ENCODE peak calls at places on chromosome 22, in seven cellular contexts. K is mesenchymal stem cell, V is IMR-90, T is neuronal stem cell, F is H1, W is mesendoderm, H is H9. Q is an unnamed sample.

GRCh38 chr22:42160830-42161696 is 30.5 kb upstream of the CYP2D6 start:
- DNase-seq in V (no peak), F (no peak), W (peak), H (no peak), T (no peak), K (no peak), Q (no peak)

GRCh38 chr22:45318558-45319318 is 9.0 kb downstream of the FAM118A start:
- DNase-seq in H (no peak), T (no peak), K (peak), W (peak), F (no peak), V (peak), Q (no peak)

GRCh38 chr22:42927966-42928365 is 70.9 kb upstream of the ARFGAP3 start:
- DNase-seq in T (no peak), W (no peak), V (no peak), H (no peak), K (no peak), F (no peak), Q (peak)

GRCh38 chr22:46370584-46371373 is 35.3 kb downstream of the TRMU start:
- DNase-seq in T (no peak), H (no peak), F (no peak), V (no peak), K (no peak), W (peak), Q (no peak)

GRCh38 chr22:50739279-50739691 is 1.3 kb downstream of the ACR start:
- DNase-seq in T (no peak), W (no peak), H (peak), F (no peak), V (no peak), K (no peak), Q (no peak)

GRCh38 chr22:46730568-46731245 is 7.3 kb downstream of the CERK start:
- DNase-seq in W (no peak), V (no peak), H (no peak), F (no peak), K (peak), T (no peak), Q (no peak)

GRCh38 chr22:27560781-27561180 is 240.8 kb downstream of the MN1 start:
- DNase-seq in H (no peak), V (no peak), K (no peak), T (no peak), F (no peak), W (no peak), Q (no peak)

GRCh38 chr22:46442217-46442853 is 95.1 kb downstream of the CELSR1 start:
- DNase-seq in W (no peak), V (no peak), T (no peak), K (no peak), H (no peak), F (no peak), Q (no peak)

GRCh38 chr22:49996532-49997220 is 15.9 kb downstream of the IL17REL start:
- DNase-seq in W (no peak), K (no peak), H (no peak), V (no peak), F (no peak), T (no peak), Q (no peak)

GRCh38 chr22:33240901-33241300 is 182.7 kb upstream of the SYN3 start:
- DNase-seq in K (no peak), H (no peak), W (no peak), F (no peak), T (no peak), V (no peak), Q (no peak)

GRCh38 chr22:43498856-43499253 is 87.0 kb downstream of the MPPED1 start:
- DNase-seq in V (no peak), T (no peak), K (no peak), F (no peak), W (no peak), H (no peak), Q (no peak)

GRCh38 chr22:23764931-23765881 is 2.4 kb downstream of the C22orf15 start:
- DNase-seq in W (peak), F (no peak), H (no peak), K (no peak), V (no peak), T (no peak), Q (no peak)

GRCh38 chr22:20758688-20759087 is 15.2 kb upstream of the SERPIND1 start:
- DNase-seq in F (no peak), T (no peak), W (peak), V (no peak), K (no peak), H (peak), Q (no peak)

GRCh38 chr22:20507253-20508066 is at the start of gene MED15:
- DNase-seq in F (peak), T (peak), H (peak), W (peak), V (peak), K (peak), Q (peak)

GRCh38 chr22:20031732-20032406 is 11.0 kb downstream of the TANGO2 start:
- DNase-seq in F (no peak), W (no peak), K (no peak), H (peak), V (no peak), T (no peak), Q (no peak)

GRCh38 chr22:45212306-45212709 is 28.4 kb downstream of the KIAA0930 start:
- DNase-seq in H (no peak), F (no peak), K (peak), T (no peak), W (peak), V (peak), Q (peak)

GRCh38 chr22:18997925-18998315 is 61.8 kb upstream of the PRODH start:
- DNase-seq in F (no peak), H (no peak), W (peak), K (no peak), T (no peak), V (no peak), Q (no peak)

GRCh38 chr22:30309981-30310672 is 16.6 kb downstream of the TBC1D10A start:
- DNase-seq in H (no peak), W (no peak), F (no peak), T (no peak), V (peak), K (peak), Q (peak)

GRCh38 chr22:50271011-50271394 is 823 bp upstream of the MAPK11 start:
- DNase-seq in F (no peak), V (no peak), W (no peak), K (no peak), T (peak), H (no peak), Q (no peak)

GRCh38 chr22:25361899-25362214 is 142.4 kb downstream of the CRYBB2 start:
- DNase-seq in T (no peak), K (no peak), V (no peak), F (no peak), H (no peak), W (no peak), Q (no peak)

GRCh38 chr22:47061226-47061625 is 298.8 kb downstream of the TBC1D22A start:
- DNase-seq in V (no peak), K (no peak), T (no peak), F (no peak), W (no peak), H (peak), Q (no peak)

GRCh38 chr22:24694971-24695928 is 79.3 kb downstream of the PIWIL3 start:
- DNase-seq in F (no peak), W (no peak), K (no peak), V (no peak), T (no peak), H (no peak), Q (no peak)

GRCh38 chr22:23501244-23501643 is 78.8 kb downstream of the IGLL1 start:
- DNase-seq in W (no peak), T (no peak), V (no peak), F (no peak), K (no peak), H (no peak), Q (no peak)

GRCh38 chr22:27654536-27655445 is 146.8 kb downstream of the MN1 start:
- DNase-seq in T (no peak), V (peak), F (no peak), K (no peak), W (peak), H (peak), Q (no peak)

GRCh38 chr22:20807315-20807752 is 33.4 kb downstream of the SERPIND1 start:
- DNase-seq in V (peak), F (no peak), T (no peak), K (peak), W (peak), H (no peak), Q (peak)

GRCh38 chr22:32842486-32842885 is 41.0 kb downstream of the TIMP3 start:
- DNase-seq in V (peak), W (no peak), K (peak), F (no peak), T (no peak), H (no peak), Q (no peak)

GRCh38 chr22:46902998-46903916 is 140.8 kb downstream of the TBC1D22A start:
- DNase-seq in H (peak), V (no peak), W (peak), F (no peak), T (no peak), K (no peak), Q (no peak)

GRCh38 chr22:50460942-50461341 is 13.9 kb downstream of the SBF1 start:
- DNase-seq in H (no peak), K (no peak), W (no peak), F (no peak), V (no peak), T (no peak), Q (peak)

GRCh38 chr22:23622634-23623033 is 9.5 kb downstream of the DRICH1 start:
- DNase-seq in H (no peak), K (no peak), V (peak), F (no peak), T (no peak), W (peak), Q (peak)

GRCh38 chr22:44326549-44326881 is 13.8 kb upstream of the SHISAL1 start:
- DNase-seq in T (no peak), V (no peak), K (no peak), W (no peak), F (no peak), H (no peak), Q (no peak)

GRCh38 chr22:48719978-48720661 is 1107.6 kb downstream of the BRD1 start:
- DNase-seq in V (no peak), W (peak), H (peak), T (no peak), K (no peak), F (no peak), Q (no peak)

GRCh38 chr22:32810241-32811133 is 9.0 kb downstream of the TIMP3 start:
- DNase-seq in V (peak), K (no peak), F (no peak), W (peak), H (peak), T (no peak), Q (peak)

GRCh38 chr22:23556026-23556620 is 24.0 kb downstream of the IGLL1 start:
- DNase-seq in H (peak), F (no peak), K (no peak), V (no peak), W (no peak), T (no peak), Q (no peak)

GRCh38 chr22:42131562-42131961 is 952 bp upstream of the CYP2D6 start:
- DNase-seq in H (no peak), W (no peak), K (no peak), T (no peak), F (no peak), V (no peak), Q (no peak)

GRCh38 chr22:41801147-41801819 is 804 bp downstream of the CCDC134 start:
- DNase-seq in H (no peak), F (no peak), V (no peak), W (no peak), T (no peak), K (no peak), Q (no peak)

GRCh38 chr22:49825944-49826602 is 1.6 kb downstream of the BRD1 start:
- DNase-seq in K (peak), W (no peak), F (no peak), V (peak), H (no peak), T (no peak), Q (peak)

DNA sequence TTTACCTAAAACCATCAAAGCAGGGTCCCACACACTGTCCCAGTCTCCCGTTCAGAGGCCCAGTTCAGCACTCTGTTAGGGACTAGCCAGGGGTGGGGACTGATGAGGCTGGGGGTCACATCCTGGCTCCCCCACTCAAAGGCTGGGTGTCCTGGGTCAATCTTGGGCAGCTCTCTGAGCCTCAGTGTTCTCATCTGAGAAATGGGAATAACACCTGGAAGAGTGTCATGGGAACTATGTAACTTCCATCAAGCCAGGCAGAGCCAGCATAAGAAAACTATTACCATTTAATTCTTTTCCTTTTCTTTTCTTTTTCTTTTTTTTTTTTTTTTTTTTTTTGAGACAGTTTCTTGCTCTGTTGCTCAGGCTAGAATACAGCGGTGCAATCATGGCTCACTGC is 38.4 kb downstream of the TPST2 start:
- DNase-seq in F (no peak), V (no peak), T (no peak), K (no peak), W (no peak), H (no peak), Q (no peak)
- H3K4me2 ChIP-seq in F (no peak), V (no peak), T (no peak), K (no peak), W (no peak), H (no peak), Q (no peak)

GRCh38 chr22:38840129-38840528 is 3.7 kb downstream of the NPTXR start:
- DNase-seq in H (no peak), T (no peak), W (no peak), F (no peak), V (no peak), K (no peak), Q (no peak)
- H2BK5ac ChIP-seq in H (no peak), T (no peak), W (no peak), F (no peak), V (no peak), K (no peak), Q (no peak)

GRCh38 chr22:38215156-38216038 is 13.6 kb downstream of the MAFF start:
- DNase-seq in H (no peak), T (no peak), F (no peak), K (peak), W (no peak), V (no peak), Q (peak)
- H3K4me2 ChIP-seq in H (peak), T (no peak), F (peak), K (no peak), W (no peak), V (no peak), Q (peak)

DNA sequence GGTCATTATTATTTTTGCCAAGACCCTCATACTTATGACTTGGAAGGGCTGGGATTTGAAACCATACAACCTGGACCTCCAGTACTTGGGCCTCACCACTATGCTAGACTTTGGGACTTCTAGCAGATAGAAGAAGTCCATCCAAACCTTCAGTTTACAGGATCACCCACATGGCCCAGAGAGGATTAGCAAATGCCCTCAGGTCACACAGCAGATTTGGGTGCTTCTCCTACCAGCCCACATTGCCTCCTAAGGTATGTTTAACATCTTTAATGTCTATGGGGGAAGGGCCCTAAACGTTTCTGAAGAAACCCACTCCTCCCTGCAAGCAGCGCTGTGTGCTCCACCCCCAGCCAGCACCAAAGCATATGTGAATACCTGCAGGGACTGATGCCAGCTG is 17.5 kb upstream of the GCAT start:
- DNase-seq in F (no peak), H (no peak), K (no peak), V (no peak), T (no peak), W (no peak), Q (peak)
- H2BK5ac ChIP-seq in F (no peak), H (no peak), K (no peak), V (no peak), T (no peak), W (no peak), Q (no peak)

GRCh38 chr22:36816338-36816634 is 549 bp downstream of the PVALB start:
- DNase-seq in H (peak), K (no peak), T (no peak), W (peak), V (no peak), F (no peak), Q (no peak)

GRCh38 chr22:36815558-36816337 is 1.1 kb downstream of the PVALB start:
- DNase-seq in W (no peak), T (no peak), H (no peak), V (no peak), F (no peak), K (no peak), Q (no peak)

GRCh38 chr22:36817429-36817783 is 571 bp upstream of the PVALB start:
- DNase-seq in T (no peak), H (peak), K (no peak), V (no peak), W (peak), F (no peak), Q (no peak)

GRCh38 chr22:36818010-36818642 is 1.3 kb upstream of the PVALB start:
- DNase-seq in K (no peak), F (no peak), V (no peak), W (peak), H (no peak), T (no peak), Q (no peak)

DNA sequence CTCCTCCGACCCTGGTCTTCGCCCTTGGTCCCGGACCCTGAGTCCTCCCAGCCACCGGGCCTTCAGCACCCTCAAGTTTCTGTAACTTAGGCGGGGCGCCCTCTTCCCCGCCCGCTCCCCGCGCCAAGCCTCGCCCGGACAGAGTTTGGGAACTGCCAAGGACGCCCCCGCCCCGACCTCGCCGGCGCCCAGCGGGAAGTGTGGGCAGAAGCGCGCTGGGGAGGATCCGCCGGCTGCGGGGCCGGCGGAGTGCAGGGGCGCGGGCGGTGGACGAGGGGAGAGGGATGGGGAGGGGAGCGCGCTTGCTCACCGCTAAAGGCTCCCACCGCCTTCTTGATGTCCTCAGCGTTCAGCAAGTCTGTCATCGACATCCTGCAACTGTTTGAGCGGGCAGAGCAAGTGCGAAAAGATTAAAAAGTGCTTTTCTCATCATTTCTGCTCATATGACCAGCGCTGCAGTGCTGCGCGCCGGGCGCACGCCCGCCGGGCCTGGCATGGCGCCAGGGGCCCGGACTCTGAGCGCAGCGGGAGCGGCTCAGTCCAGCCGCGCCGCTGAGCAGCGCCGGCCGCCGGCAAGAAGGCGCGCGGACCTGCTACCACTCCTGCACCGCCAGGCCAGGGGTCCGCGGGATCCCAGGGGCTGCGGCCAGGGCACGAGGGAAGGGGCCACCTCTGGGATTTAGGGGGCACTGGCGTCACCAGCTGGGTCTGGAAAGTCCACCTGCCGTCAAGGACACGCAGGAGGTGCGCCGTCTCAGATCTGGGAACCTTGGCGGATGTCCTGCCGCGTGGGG is at the start of gene PVALB:
- DNase-seq in H (no peak), F (no peak), W (peak), K (peak), V (peak), T (no peak), Q (peak)
- H3K4me2 ChIP-seq in H (peak), F (peak), W (peak), K (peak), V (peak), T (peak), Q (no peak)

GRCh38 chr22:22417495-22418162 is 90.9 kb downstream of the ZNF280B start:
- DNase-seq in T (no peak), V (no peak), K (no peak), W (no peak), F (no peak), H (no peak), Q (no peak)
- H2BK5ac ChIP-seq in T (no peak), V (no peak), K (no peak), W (no peak), F (no peak), H (no peak), Q (no peak)

GRCh38 chr22:28955817-28956216 is 72.4 kb downstream of the ZNRF3 start:
- DNase-seq in H (no peak), T (no peak), V (no peak), F (no peak), W (no peak), K (peak), Q (no peak)
- H3K4me2 ChIP-seq in H (no peak), T (no peak), V (no peak), F (no peak), W (no peak), K (no peak), Q (no peak)

DNA sequence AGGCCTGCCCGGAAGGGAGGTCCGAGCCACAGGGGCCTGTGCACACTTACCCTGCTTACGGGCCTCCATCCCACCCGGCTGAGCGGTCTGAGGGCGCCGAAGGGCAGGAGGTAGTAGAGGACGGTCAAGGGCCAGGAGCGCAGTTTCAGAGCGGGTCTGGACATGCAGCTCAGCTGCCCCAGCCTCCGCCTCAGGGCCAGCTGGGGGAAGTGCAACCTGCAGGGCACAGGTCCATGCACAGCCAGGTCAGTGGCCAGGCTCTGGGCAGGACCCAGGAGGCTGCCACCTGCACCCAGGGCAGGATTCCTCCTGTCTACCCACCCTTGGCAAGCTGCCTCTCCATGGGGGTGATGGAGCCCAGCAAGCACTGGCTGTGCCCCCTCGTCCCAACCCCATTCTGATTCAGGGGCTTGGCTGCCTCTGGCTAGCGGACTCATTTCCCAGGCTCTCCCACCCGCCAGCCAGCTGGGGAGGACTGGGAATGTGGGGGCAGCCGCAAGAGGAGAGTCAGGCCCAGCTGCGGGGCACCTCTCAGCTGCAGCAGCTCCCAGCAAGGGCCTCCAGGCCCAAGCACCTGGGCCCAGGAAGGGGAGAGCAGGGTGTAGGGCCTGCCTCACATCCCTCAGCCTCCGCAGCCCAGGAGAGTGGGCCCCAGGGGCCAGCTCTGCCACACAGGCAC is 38.2 kb downstream of the PISD start:
- DNase-seq in H (no peak), V (no peak), T (no peak), F (no peak), W (no peak), K (no peak), Q (peak)
- H2BK5ac ChIP-seq in H (no peak), V (no peak), T (no peak), F (peak), W (no peak), K (no peak), Q (no peak)

DNA sequence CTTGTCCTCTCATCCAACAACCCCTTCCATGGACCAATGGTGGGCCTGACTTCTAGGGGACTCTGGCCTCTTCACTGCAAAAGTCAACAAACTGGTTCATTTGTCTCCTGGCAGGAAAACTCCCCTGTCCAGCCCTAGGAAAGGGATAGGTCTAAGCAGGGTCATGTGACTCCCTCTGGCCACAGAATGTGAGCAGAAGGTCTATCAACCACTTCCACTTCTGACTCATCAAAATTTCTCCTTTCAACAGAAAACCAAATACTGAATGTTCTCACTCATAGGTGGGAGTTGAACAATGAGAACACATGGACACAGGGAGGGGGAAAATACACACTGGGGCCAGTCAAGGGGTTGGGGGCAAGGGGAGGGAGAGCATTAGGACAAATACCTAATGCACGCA is 1.3 kb upstream of the ISX start:
- DNase-seq in V (no peak), W (no peak), K (no peak), T (no peak), H (no peak), F (no peak), Q (no peak)
- H3K4me2 ChIP-seq in V (no peak), W (no peak), K (no peak), T (no peak), H (no peak), F (no peak), Q (no peak)

Q was measured in trophoblast cell.